ENCODE peak calls at places on chromosomes 13 and 19, in five cellular contexts. Q is activated T-helper 9 cell treated with anti-CD3 and anti-CD28 coated beads, Interleukin-2, amount 50 U/mL, for 16 hours; L is left cardiac atrium; I is mesothelial cell of epicardium; X is NCI-H460. T is an unnamed sample.
A peak's percentile ranks its signal among the peaks of the same experiment; 100 is the strongest.

GRCh38 chr13:29567411-29567810 is 28.1 kb downstream of the SLC7A1 start:
- DNase-seq in I (no peak), L (no peak), Q (no peak), X (no peak), T (no peak)

GRCh38 chr13:93766719-93767118 is 540.1 kb downstream of the GPC6 start:
- DNase-seq in Q (no peak), I (no peak), L (no peak), X (no peak), T (no peak)

GRCh38 chr13:32850311-32851052 is 165.7 kb upstream of the KL start:
- DNase-seq in I (no peak), L (no peak), Q (no peak), X (no peak), T (no peak)

GRCh38 chr13:98189841-98190505 is 12.9 kb upstream of the RNF113B start:
- DNase-seq in Q (no peak), L (peak; percentile 40), I (no peak), X (no peak), T (peak; percentile 24)

GRCh38 chr13:110336681-110337080 is 29.6 kb downstream of the COL4A2 start:
- DNase-seq in X (no peak), L (no peak), Q (no peak), I (no peak), T (no peak)

GRCh38 chr19:10112895-10113591 is 1.6 kb downstream of the P2RY11 start:
- DNase-seq in I (no peak), Q (peak; percentile 57), L (no peak), X (peak; percentile 25), T (no peak)

GRCh38 chr13:46134961-46135522 is 30.2 kb upstream of the CPB2 start:
- DNase-seq in Q (no peak), X (no peak), L (no peak), I (no peak), T (no peak)

GRCh38 chr13:112042496-112042895 is 24.5 kb upstream of the SOX1 start:
- DNase-seq in L (no peak), I (no peak), X (no peak), Q (no peak), T (no peak)

GRCh38 chr19:32743447-32743846 is 23.9 kb downstream of the TDRD12 start:
- DNase-seq in L (no peak), Q (no peak), I (no peak), X (no peak), T (no peak)

GRCh38 chr19:4373601-4374441 is 26.5 kb downstream of the SH3GL1 start:
- DNase-seq in Q (no peak), L (peak; percentile 65), X (no peak), I (no peak), T (no peak)

GRCh38 chr19:38134538-38135149 is 89.4 kb downstream of the DPF1 start:
- DNase-seq in X (peak; percentile 23), I (no peak), L (peak; percentile 37), Q (no peak), T (peak; percentile 22)

GRCh38 chr13:23639672-23640275 is 69.6 kb downstream of the TNFRSF19 start:
- DNase-seq in L (no peak), Q (no peak), X (no peak), I (no peak), T (no peak)

GRCh38 chr13:106523566-106523965 is 11.9 kb downstream of the EFNB2 start:
- DNase-seq in L (no peak), I (no peak), Q (no peak), X (no peak), T (no peak)

GRCh38 chr19:41705393-41706174 is 2.8 kb upstream of the CEACAM5 start:
- DNase-seq in L (no peak), X (peak; percentile 16), I (no peak), Q (no peak), T (no peak)

GRCh38 chr13:22128413-22129198 is 457.7 kb downstream of the FGF9 start:
- DNase-seq in Q (no peak), L (no peak), I (no peak), X (no peak), T (no peak)

GRCh38 chr19:1383014-1383310 is 745 bp upstream of the NDUFS7 start:
- DNase-seq in Q (no peak), I (no peak), X (no peak), L (no peak), T (no peak)

GRCh38 chr13:20118268-20119140 is 42.3 kb downstream of the GJA3 start:
- DNase-seq in L (peak; percentile 68), Q (peak; percentile 32), X (no peak), I (no peak), T (peak; percentile 29)

GRCh38 chr13:78940444-78940843 is 281.5 kb upstream of the OBI1 start:
- DNase-seq in Q (no peak), L (no peak), I (no peak), X (no peak), T (no peak)

GRCh38 chr13:94209110-94209509 is 270.4 kb downstream of the DCT start:
- DNase-seq in I (no peak), L (no peak), X (no peak), Q (no peak), T (no peak)

GRCh38 chr13:66518068-66518467 is 712.1 kb downstream of the PCDH9 start:
- DNase-seq in Q (no peak), L (no peak), X (no peak), I (no peak), T (no peak)

GRCh38 chr13:114260818-114261217 is 20.6 kb upstream of the UPF3A start:
- DNase-seq in Q (no peak), L (no peak), I (no peak), X (no peak), T (no peak)

GRCh38 chr13:45879666-45880065 is 28.1 kb upstream of the SIAH3 start:
- DNase-seq in X (peak; percentile 11), L (peak; percentile 47), Q (no peak), I (no peak), T (no peak)

GRCh38 chr13:20137875-20138274 is 23.0 kb downstream of the GJA3 start:
- DNase-seq in I (no peak), Q (no peak), L (no peak), X (no peak), T (no peak)

GRCh38 chr19:5547881-5548280 is 19.9 kb downstream of the TINCR start:
- DNase-seq in L (no peak), Q (no peak), I (no peak), X (no peak), T (no peak)

GRCh38 chr13:44379885-44380284 is 6.3 kb downstream of the SERP2 start:
- DNase-seq in Q (no peak), I (no peak), X (no peak), L (no peak), T (no peak)

GRCh38 chr13:106078191-106078590 is 457.3 kb downstream of the EFNB2 start:
- DNase-seq in Q (no peak), L (no peak), I (no peak), X (no peak), T (no peak)

GRCh38 chr13:79883216-79883615 is 402.3 kb downstream of the NDFIP2 start:
- DNase-seq in I (no peak), L (no peak), X (no peak), Q (no peak), T (no peak)

GRCh38 chr13:78595458-78595818 is 7.9 kb downstream of the POU4F1 start:
- DNase-seq in X (no peak), Q (no peak), I (no peak), L (no peak), T (no peak)

GRCh38 chr13:93118081-93118615 is 108.5 kb upstream of the GPC6 start:
- DNase-seq in I (no peak), L (no peak), X (no peak), Q (no peak), T (no peak)

GRCh38 chr19:51479531-51480331 is 1.4 kb downstream of the CEACAM18 start:
- DNase-seq in X (no peak), Q (no peak), L (no peak), I (no peak), T (no peak)

GRCh38 chr13:77437267-77437666 is 98.2 kb upstream of the SCEL start:
- DNase-seq in Q (no peak), L (no peak), I (no peak), X (no peak), T (no peak)

GRCh38 chr19:17721821-17722220 is 2.5 kb downstream of the MAP1S start:
- DNase-seq in X (no peak), L (peak; percentile 71), I (no peak), Q (no peak), T (peak; percentile 88)

GRCh38 chr13:111031531-111031961 is 83.6 kb upstream of the ARHGEF7 start:
- DNase-seq in L (no peak), Q (peak; percentile 15), I (no peak), X (no peak), T (peak; percentile 14)

GRCh38 chr19:19591133-19591825 is 27.2 kb downstream of the PBX4 start:
- DNase-seq in Q (peak; percentile 59), X (peak; percentile 46), I (no peak), L (no peak), T (no peak)

GRCh38 chr19:45765365-45766292 is 3.4 kb downstream of the SIX5 start:
- DNase-seq in L (no peak), X (no peak), I (no peak), Q (no peak), T (no peak)

GRCh38 chr19:47302249-47302648 is 7.4 kb upstream of the C5AR1 start:
- DNase-seq in I (no peak), L (no peak), Q (no peak), X (no peak), T (no peak)

GRCh38 chr13:30607908-30608307 is 9.8 kb upstream of the USPL1 start:
- DNase-seq in X (no peak), Q (peak; percentile 31), I (no peak), L (no peak), T (no peak)